ENCODE peak calls at places on chromosomes 5 and 9, in eight cellular contexts. X is putamen, O is NCI-H1092, A is astrocyte of the spinal cord, V is GM23248, Y is memory B cell, B is AG08396, Q is SK-MEL-5. W is an unnamed sample.

GRCh38 chr9:128882677-128883590 is 1.0 kb downstream of the LRRC8A start:
- DNase-seq in Q (peak; percentile 5), A (peak; percentile 10), V (peak; percentile 42), X (no peak), B (no peak), O (no peak), Y (no peak), W (no peak)

GRCh38 chr9:3777137-3777536 is 251.3 kb upstream of the RFX3 start:
- DNase-seq in Q (no peak), B (no peak), Y (no peak), O (no peak), A (no peak), X (no peak), V (no peak), W (no peak)

GRCh38 chr5:1727571-1727970 is 72.1 kb downstream of the MRPL36 start:
- DNase-seq in Q (no peak), Y (peak; percentile 5), X (no peak), O (no peak), A (no peak), V (no peak), B (no peak), W (no peak)

GRCh38 chr9:132267660-132268059 is 87.1 kb downstream of the SETX start:
- DNase-seq in A (no peak), B (no peak), Y (no peak), X (no peak), V (no peak), Q (no peak), O (no peak), W (no peak)

GRCh38 chr9:105299190-105299854 is 54.9 kb downstream of the SLC44A1 start:
- DNase-seq in O (no peak), V (peak; percentile 94), A (peak; percentile 84), Q (peak; percentile 99), X (peak; percentile 71), B (peak; percentile 72), Y (no peak), W (no peak)

GRCh38 chr5:122674412-122674811 is 100.5 kb upstream of the SNX2 start:
- DNase-seq in V (peak; percentile 56), O (no peak), B (no peak), Y (no peak), A (no peak), X (no peak), Q (no peak), W (no peak)

GRCh38 chr5:60287174-60287771 is 393.7 kb upstream of the PDE4D start:
- DNase-seq in Q (peak; percentile 94), O (no peak), X (peak; percentile 8), A (peak; percentile 71), B (peak; percentile 3), V (peak; percentile 52), Y (no peak), W (peak; percentile 42)

GRCh38 chr5:75405296-75405695 is 68.3 kb downstream of the HMGCR start:
- DNase-seq in X (no peak), V (no peak), B (no peak), Y (no peak), O (no peak), Q (no peak), A (no peak), W (no peak)

GRCh38 chr9:32430720-32431119 is 46.3 kb downstream of the ACO1 start:
- DNase-seq in O (no peak), Y (no peak), X (no peak), V (peak; percentile 64), B (peak; percentile 43), A (peak; percentile 57), Q (no peak), W (no peak)